ENCODE peak calls at places on chromosomes 3 and 15, in four cellular contexts. One of them, this sample, is unnamed. For H3K4me1, the result is how much of the 10 kb centered on the place peaks cover.

GRCh38 chr3:127473244-127474024 is 117.1 kb downstream of the TPRA1 start:
- DNase-seq in neuronal stem cell: no peak
- DNase-seq in body of pancreas: peak
- DNase-seq in right lobe of liver: peak
- DNase-seq in this sample: peak

GRCh38 chr3:95029644-95030043 is 966.8 kb downstream of the NSUN3 start:
- DNase-seq in body of pancreas: no peak
- DNase-seq in right lobe of liver: no peak
- DNase-seq in neuronal stem cell: no peak
- DNase-seq in this sample: no peak

GRCh38 chr3:13073042-13073906 is at the start of gene IQSEC1:
- DNase-seq in right lobe of liver: no peak
- DNase-seq in neuronal stem cell: peak
- DNase-seq in body of pancreas: peak
- DNase-seq in this sample: peak

GRCh38 chr3:197456271-197457091 is 99.3 kb downstream of the BDH1 start:
- DNase-seq in neuronal stem cell: peak
- DNase-seq in body of pancreas: peak
- DNase-seq in right lobe of liver: peak
- DNase-seq in this sample: no peak

GRCh38 chr15:98727115-98728040 is 79.0 kb downstream of the IGF1R start:
- DNase-seq in neuronal stem cell: peak
- DNase-seq in body of pancreas: peak
- DNase-seq in right lobe of liver: peak
- DNase-seq in this sample: no peak

GRCh38 chr3:36297195-36297594 is 83.1 kb upstream of the STAC start:
- DNase-seq in body of pancreas: no peak
- DNase-seq in neuronal stem cell: no peak
- DNase-seq in right lobe of liver: no peak
- DNase-seq in this sample: no peak

GRCh38 chr3:125594581-125595011 is 701 bp downstream of the OSBPL11 start:
- DNase-seq in neuronal stem cell: no peak
- DNase-seq in body of pancreas: peak
- DNase-seq in right lobe of liver: peak
- DNase-seq in this sample: peak

GRCh38 chr3:71341721-71342120 is 241.8 kb downstream of the FOXP1 start:
- DNase-seq in body of pancreas: no peak
- DNase-seq in neuronal stem cell: no peak
- DNase-seq in right lobe of liver: no peak
- DNase-seq in this sample: no peak

GRCh38 chr3:194237110-194237509 is 101.2 kb downstream of the HES1 start:
- DNase-seq in right lobe of liver: no peak
- DNase-seq in neuronal stem cell: no peak
- DNase-seq in body of pancreas: no peak
- DNase-seq in this sample: no peak

GRCh38 chr3:170813261-170813660 is 56.7 kb downstream of the RPL22L1 start:
- DNase-seq in right lobe of liver: no peak
- DNase-seq in body of pancreas: no peak
- DNase-seq in neuronal stem cell: no peak
- DNase-seq in this sample: no peak

GRCh38 chr15:65339926-65340325 is 35.4 kb downstream of the RNU5B-1 start:
- DNase-seq in right lobe of liver: no peak
- DNase-seq in body of pancreas: no peak
- DNase-seq in neuronal stem cell: no peak
- DNase-seq in this sample: no peak

GRCh38 chr3:18758047-18758704 is 333.0 kb upstream of the SATB1 start:
- DNase-seq in right lobe of liver: no peak
- DNase-seq in body of pancreas: peak
- DNase-seq in neuronal stem cell: peak
- DNase-seq in this sample: peak

GRCh38 chr3:52221563-52222318 is 3.7 kb downstream of the TLR9 start:
- DNase-seq in body of pancreas: no peak
- DNase-seq in right lobe of liver: no peak
- DNase-seq in neuronal stem cell: no peak
- DNase-seq in this sample: no peak

GRCh38 chr3:28924744-28925360 is 356.0 kb upstream of the RBMS3 start:
- DNase-seq in body of pancreas: no peak
- DNase-seq in neuronal stem cell: no peak
- DNase-seq in right lobe of liver: no peak
- DNase-seq in this sample: no peak

GRCh38 chr15:50049871-50050270 is 69.2 kb downstream of the ATP8B4 start:
- DNase-seq in right lobe of liver: no peak
- DNase-seq in neuronal stem cell: no peak
- DNase-seq in body of pancreas: no peak
- DNase-seq in this sample: no peak

GRCh38 chr3:197343111-197343510 is 44.7 kb upstream of the DLG1 start:
- DNase-seq in neuronal stem cell: no peak
- DNase-seq in right lobe of liver: no peak
- DNase-seq in body of pancreas: no peak
- DNase-seq in this sample: no peak

GRCh38 chr3:126129408-126129891 is 45.5 kb upstream of the SLC41A3 start:
- DNase-seq in neuronal stem cell: no peak
- DNase-seq in body of pancreas: peak
- DNase-seq in right lobe of liver: peak
- DNase-seq in this sample: no peak

GRCh38 chr3:13391308-13391707 is 28.8 kb downstream of the NUP210 start:
- DNase-seq in neuronal stem cell: no peak
- DNase-seq in body of pancreas: no peak
- DNase-seq in right lobe of liver: no peak
- DNase-seq in this sample: peak

GRCh38 chr3:149519912-149520311 is 45.4 kb downstream of the TM4SF4 start:
- DNase-seq in body of pancreas: no peak
- DNase-seq in right lobe of liver: no peak
- DNase-seq in neuronal stem cell: no peak
- DNase-seq in this sample: no peak

DNA sequence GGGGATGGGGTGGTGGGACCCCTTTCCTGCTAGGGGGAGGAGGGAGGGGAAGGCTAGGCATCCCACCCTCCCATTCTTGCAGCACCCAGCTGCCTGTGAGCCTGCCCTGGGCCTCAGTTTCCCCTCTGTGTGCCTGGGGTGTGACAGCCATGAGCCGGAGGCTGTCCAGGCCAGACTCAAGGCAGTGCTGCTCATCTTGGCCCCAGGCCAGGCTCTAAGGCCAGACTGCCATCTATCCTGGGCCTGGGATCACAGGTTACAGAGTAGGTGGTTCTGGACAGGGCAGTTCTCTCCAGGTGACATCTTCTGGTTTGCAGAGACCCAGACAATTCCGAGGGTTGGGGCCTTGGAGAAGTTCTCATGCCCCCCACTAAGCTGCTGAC is 3.3 kb upstream of the VILL start:
- DNase-seq in body of pancreas: peak
- DNase-seq in right lobe of liver: no peak
- DNase-seq in neuronal stem cell: no peak
- DNase-seq in this sample: no peak
- H3K4me1 ChIP-seq in body of pancreas: under half
- H3K4me1 ChIP-seq in right lobe of liver: under half
- H3K4me1 ChIP-seq in neuronal stem cell: under half
- H3K4me1 ChIP-seq in this sample: under half

GRCh38 chr3:134347516-134347915 is 26.7 kb downstream of the AMOTL2 start:
- DNase-seq in body of pancreas: peak
- DNase-seq in right lobe of liver: no peak
- DNase-seq in neuronal stem cell: no peak
- DNase-seq in this sample: no peak
- H3K4me1 ChIP-seq in body of pancreas: under half
- H3K4me1 ChIP-seq in right lobe of liver: under half
- H3K4me1 ChIP-seq in neuronal stem cell: under half
- H3K4me1 ChIP-seq in this sample: under half

DNA sequence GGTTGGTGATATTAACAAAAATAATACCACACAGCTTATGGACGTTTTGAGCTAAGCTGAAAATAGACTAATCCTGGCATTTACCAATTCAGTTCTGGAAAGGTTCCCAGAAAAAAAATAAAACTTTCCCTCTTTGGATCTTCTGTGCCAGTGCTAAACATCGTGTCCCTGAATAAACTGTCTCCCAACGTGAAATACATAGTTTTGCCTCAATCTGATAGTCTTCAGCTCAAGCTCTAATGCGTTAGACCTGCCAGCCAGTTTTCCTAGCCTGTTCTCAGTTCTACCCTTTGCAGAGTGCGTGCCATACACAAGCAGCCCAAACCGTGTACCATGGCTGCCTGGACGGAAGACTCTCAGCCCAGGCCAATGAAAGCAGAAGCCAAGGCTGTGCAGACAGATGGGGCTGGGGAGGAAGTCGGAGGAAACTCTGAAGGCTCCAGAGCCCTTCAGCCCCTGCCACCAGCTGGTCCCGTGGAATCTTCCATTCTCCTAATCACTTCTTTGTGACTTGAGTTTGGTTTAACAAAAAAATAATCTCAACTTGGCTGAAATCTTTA is 11.4 kb upstream of the OCA2 start:
- DNase-seq in right lobe of liver: no peak
- DNase-seq in body of pancreas: no peak
- DNase-seq in neuronal stem cell: no peak
- DNase-seq in this sample: no peak
- H3K4me1 ChIP-seq in right lobe of liver: under half
- H3K4me1 ChIP-seq in body of pancreas: under half
- H3K4me1 ChIP-seq in neuronal stem cell: under half
- H3K4me1 ChIP-seq in this sample: under half

GRCh38 chr15:60375255-60375809 is 22.5 kb downstream of the ANXA2 start:
- DNase-seq in neuronal stem cell: no peak
- DNase-seq in body of pancreas: no peak
- DNase-seq in right lobe of liver: no peak
- DNase-seq in this sample: no peak

GRCh38 chr15:60374209-60374608 is 23.6 kb downstream of the ANXA2 start:
- DNase-seq in body of pancreas: no peak
- DNase-seq in neuronal stem cell: no peak
- DNase-seq in right lobe of liver: no peak
- DNase-seq in this sample: no peak

GRCh38 chr15:60373745-60374144 is 24.0 kb downstream of the ANXA2 start:
- DNase-seq in neuronal stem cell: no peak
- DNase-seq in body of pancreas: no peak
- DNase-seq in right lobe of liver: no peak
- DNase-seq in this sample: no peak

GRCh38 chr15:60374628-60375081 is 23.1 kb downstream of the ANXA2 start:
- DNase-seq in neuronal stem cell: no peak
- DNase-seq in right lobe of liver: peak
- DNase-seq in body of pancreas: peak
- DNase-seq in this sample: no peak

DNA sequence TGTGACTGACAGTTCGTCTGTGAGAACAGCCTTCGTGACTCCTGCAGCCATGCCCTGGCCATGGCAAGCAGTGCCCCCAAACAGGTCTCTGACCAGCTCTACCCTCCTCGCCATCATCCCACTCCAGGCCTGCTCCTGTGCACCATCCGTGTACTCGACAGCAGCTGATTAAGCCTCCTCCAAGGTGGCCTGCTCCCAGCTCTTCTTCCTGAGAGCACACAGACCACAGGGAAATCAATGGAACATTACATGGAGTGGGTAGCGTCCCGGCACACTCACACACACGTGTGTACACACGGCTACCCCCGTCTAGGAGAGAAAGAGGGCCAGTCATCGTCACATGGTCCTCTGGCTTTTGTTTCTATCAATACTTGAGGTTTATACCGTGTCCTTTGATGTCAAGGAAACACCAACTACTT is 21.1 kb downstream of the ANXA2 start:
- DNase-seq in body of pancreas: no peak
- DNase-seq in right lobe of liver: no peak
- DNase-seq in neuronal stem cell: no peak
- DNase-seq in this sample: no peak
- H3K4me1 ChIP-seq in body of pancreas: half or more
- H3K4me1 ChIP-seq in right lobe of liver: under half
- H3K4me1 ChIP-seq in neuronal stem cell: under half
- H3K4me1 ChIP-seq in this sample: under half

DNA sequence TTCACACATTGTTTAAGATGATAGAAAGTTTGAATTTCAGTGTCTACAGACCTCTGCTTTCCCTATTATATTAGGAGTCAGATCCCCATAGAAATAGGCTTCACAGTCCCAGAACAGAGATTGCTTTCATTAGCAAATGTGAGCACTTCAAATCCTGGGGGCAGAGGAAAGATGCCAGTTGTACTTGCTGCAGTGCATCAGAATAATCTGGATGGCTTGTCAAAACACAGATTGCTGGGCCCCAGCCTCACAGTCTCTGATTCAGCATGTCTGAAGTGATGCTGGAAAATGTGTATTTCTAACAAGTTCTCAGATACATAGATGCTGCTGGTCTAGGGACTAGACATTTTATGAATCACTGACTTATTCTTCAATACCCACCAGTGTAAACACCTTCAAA is 375.2 kb downstream of the FGF12 start:
- DNase-seq in neuronal stem cell: no peak
- DNase-seq in right lobe of liver: no peak
- DNase-seq in body of pancreas: no peak
- DNase-seq in this sample: no peak
- H3K4me1 ChIP-seq in neuronal stem cell: under half
- H3K4me1 ChIP-seq in right lobe of liver: under half
- H3K4me1 ChIP-seq in body of pancreas: under half
- H3K4me1 ChIP-seq in this sample: under half

GRCh38 chr3:61118830-61119229 is 132.4 kb downstream of the FHIT start:
- DNase-seq in right lobe of liver: no peak
- DNase-seq in body of pancreas: no peak
- DNase-seq in neuronal stem cell: no peak
- DNase-seq in this sample: no peak
- H3K4me1 ChIP-seq in right lobe of liver: under half
- H3K4me1 ChIP-seq in body of pancreas: under half
- H3K4me1 ChIP-seq in neuronal stem cell: under half
- H3K4me1 ChIP-seq in this sample: under half

GRCh38 chr3:130085881-130086280 is 4.2 kb downstream of the ALG1L2 start:
- DNase-seq in neuronal stem cell: no peak
- DNase-seq in right lobe of liver: no peak
- DNase-seq in body of pancreas: no peak
- DNase-seq in this sample: no peak
- H3K4me1 ChIP-seq in neuronal stem cell: under half
- H3K4me1 ChIP-seq in right lobe of liver: under half
- H3K4me1 ChIP-seq in body of pancreas: under half
- H3K4me1 ChIP-seq in this sample: under half

DNA sequence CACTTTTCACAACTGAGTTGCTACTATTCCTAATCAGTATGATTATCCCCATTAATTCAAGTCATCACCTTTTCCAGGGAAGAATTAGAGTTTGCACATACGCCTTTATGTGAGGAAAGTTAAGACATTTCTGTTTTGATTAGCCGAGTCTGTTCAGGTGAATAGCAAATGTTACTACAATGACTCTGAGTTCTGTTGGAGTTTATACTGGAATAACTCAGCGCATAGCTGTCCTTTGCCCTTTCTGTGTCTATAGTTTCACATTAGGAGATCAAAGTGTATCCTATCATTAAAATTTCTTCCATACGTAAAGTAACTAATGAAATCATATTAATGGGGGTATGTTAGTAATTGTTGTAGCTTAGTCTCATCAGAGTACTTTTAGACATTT is 4.9 kb downstream of the RAB8B start:
- DNase-seq in neuronal stem cell: no peak
- DNase-seq in body of pancreas: no peak
- DNase-seq in right lobe of liver: no peak
- DNase-seq in this sample: no peak
- H3K4me1 ChIP-seq in neuronal stem cell: under half
- H3K4me1 ChIP-seq in body of pancreas: under half
- H3K4me1 ChIP-seq in right lobe of liver: under half
- H3K4me1 ChIP-seq in this sample: half or more

GRCh38 chr3:66444146-66444644 is 56.6 kb downstream of the LRIG1 start:
- DNase-seq in right lobe of liver: no peak
- DNase-seq in neuronal stem cell: no peak
- DNase-seq in body of pancreas: no peak
- DNase-seq in this sample: no peak
- H3K4me1 ChIP-seq in right lobe of liver: under half
- H3K4me1 ChIP-seq in neuronal stem cell: under half
- H3K4me1 ChIP-seq in body of pancreas: half or more
- H3K4me1 ChIP-seq in this sample: under half

GRCh38 chr15:71336671-71337070 is 221.4 kb downstream of the THSD4 start:
- DNase-seq in body of pancreas: no peak
- DNase-seq in neuronal stem cell: no peak
- DNase-seq in right lobe of liver: no peak
- DNase-seq in this sample: no peak
- H3K4me1 ChIP-seq in body of pancreas: under half
- H3K4me1 ChIP-seq in neuronal stem cell: under half
- H3K4me1 ChIP-seq in right lobe of liver: under half
- H3K4me1 ChIP-seq in this sample: under half

This sample was measured in OCI-LY7.